ENCODE peak calls at places on chromosomes 7 and 10, in four cellular contexts. G is activated naive CD8-positive, alpha-beta T cell treated with anti-CD3 and anti-CD28 coated beads, Interleukin-2, amount 50 U/mL, for 24 hours; K is CD8-positive, alpha-beta T cell; T is effector CD4-positive, alpha-beta T cell. A is an unnamed sample.
A peak's percentile ranks its signal among the peaks of the same experiment; 100 is the strongest.

GRCh38 chr10:44567471-44567870 is 182.6 kb upstream of the CXCL12 start:
- DNase-seq in G (no peak), K (no peak), T (no peak), A (no peak)

GRCh38 chr7:133504825-133505224 is 251.9 kb downstream of the EXOC4 start:
- DNase-seq in G (no peak), K (no peak), T (no peak), A (no peak)

GRCh38 chr10:34343764-34344163 is 471.3 kb downstream of the PARD3 start:
- DNase-seq in G (no peak), K (no peak), T (no peak), A (no peak)

GRCh38 chr7:36128448-36129047 is 24.5 kb upstream of the EEPD1 start:
- DNase-seq in G (no peak), K (no peak), T (no peak), A (peak; percentile 78)

GRCh38 chr7:816751-817671 is 15.3 kb upstream of the SUN1 start:
- DNase-seq in G (peak; percentile 72), K (peak; percentile 49), T (peak; percentile 24), A (peak; percentile 20)

GRCh38 chr10:88728107-88728763 is 22.2 kb downstream of the LIPK start:
- DNase-seq in G (peak; percentile 70), K (peak; percentile 19), T (no peak), A (no peak)

GRCh38 chr10:93501650-93502049 is 5.2 kb downstream of the CEP55 start:
- DNase-seq in G (no peak), K (no peak), T (no peak), A (no peak)

GRCh38 chr10:126199221-126199998 is 188.9 kb downstream of the ADAM12 start:
- DNase-seq in G (no peak), K (no peak), T (no peak), A (peak; percentile 15)

GRCh38 chr7:28328822-28329615 is 83.3 kb upstream of the CREB5 start:
- DNase-seq in G (no peak), K (no peak), T (no peak), A (no peak)

GRCh38 chr10:84571146-84571545 is 242.8 kb downstream of the CCSER2 start:
- DNase-seq in G (no peak), K (no peak), T (no peak), A (no peak)

GRCh38 chr10:117965984-117966383 is 80.8 kb downstream of the RAB11FIP2 start:
- DNase-seq in G (no peak), K (no peak), T (no peak), A (no peak)

GRCh38 chr10:101816913-101817541 is 1.2 kb downstream of the OGA start:
- DNase-seq in G (peak; percentile 37), K (no peak), T (no peak), A (no peak)

GRCh38 chr7:2412587-2413201 is 9.3 kb downstream of the CHST12 start:
- DNase-seq in G (no peak), K (no peak), T (no peak), A (no peak)

GRCh38 chr10:124323145-124323725 is 95.5 kb downstream of the OAT start:
- DNase-seq in G (no peak), K (no peak), T (no peak), A (no peak)

GRCh38 chr10:1268856-1269255 is 212.7 kb downstream of the WDR37 start:
- DNase-seq in G (no peak), K (no peak), T (no peak), A (no peak)

GRCh38 chr10:28381903-28382347 is 79.1 kb upstream of the MPP7 start:
- DNase-seq in G (peak; percentile 86), K (peak; percentile 79), T (peak; percentile 81), A (peak; percentile 57)

GRCh38 chr7:30465342-30466170 is 13.0 kb downstream of the NOD1 start:
- DNase-seq in G (no peak), K (no peak), T (no peak), A (no peak)

GRCh38 chr10:95363303-95363912 is 72.6 kb upstream of the PDLIM1 start:
- DNase-seq in G (peak; percentile 34), K (peak; percentile 29), T (peak; percentile 39), A (peak; percentile 52)

GRCh38 chr10:13349776-13350274 is 1.7 kb upstream of the SEPHS1 start:
- DNase-seq in G (peak; percentile 42), K (peak; percentile 34), T (no peak), A (no peak)

GRCh38 chr10:99522511-99523250 is 10.1 kb upstream of the NKX2-3 start:
- DNase-seq in G (no peak), K (no peak), T (no peak), A (no peak)

GRCh38 chr7:36037121-36037662 is 115.9 kb upstream of the EEPD1 start:
- DNase-seq in G (no peak), K (no peak), T (no peak), A (peak; percentile 90)

GRCh38 chr7:22140597-22140996 is 194.9 kb upstream of the CDCA7L start:
- DNase-seq in G (no peak), K (no peak), T (no peak), A (no peak)

GRCh38 chr7:45712057-45712689 is 138.0 kb downstream of the ADCY1 start:
- DNase-seq in G (no peak), K (no peak), T (no peak), A (no peak)

GRCh38 chr10:21687197-21687993 is 153.4 kb downstream of the MLLT10 start:
- DNase-seq in G (no peak), K (no peak), T (no peak), A (peak; percentile 13)

GRCh38 chr7:98354511-98355249 is 46.2 kb downstream of the BAIAP2L1 start:
- DNase-seq in G (no peak), K (no peak), T (no peak), A (peak; percentile 80)

GRCh38 chr7:138657854-138658386 is 43.2 kb downstream of the SVOPL start:
- DNase-seq in G (no peak), K (no peak), T (no peak), A (peak; percentile 35)

GRCh38 chr10:24503627-24504320 is 219.9 kb downstream of the ARHGAP21 start:
- DNase-seq in G (peak; percentile 21), K (no peak), T (no peak), A (peak; percentile 44)

GRCh38 chr10:124138195-124138882 is 44.9 kb upstream of the CHST15 start:
- DNase-seq in G (no peak), K (no peak), T (no peak), A (no peak)

GRCh38 chr7:126378642-126379041 is 874.1 kb downstream of the GRM8 start:
- DNase-seq in G (no peak), K (no peak), T (no peak), A (no peak)

GRCh38 chr7:97126483-97127171 is 9.1 kb downstream of the SDHAF3 start:
- DNase-seq in G (no peak), K (no peak), T (no peak), A (no peak)

GRCh38 chr7:1856161-1856965 is 186.3 kb downstream of the ELFN1 start:
- DNase-seq in G (no peak), K (peak; percentile 14), T (peak; percentile 1), A (no peak)

GRCh38 chr10:132859084-132859855 is 73.3 kb upstream of the NKX6-2 start:
- DNase-seq in G (no peak), K (no peak), T (no peak), A (no peak)

A was measured in foreskin keratinocyte.